ENCODE peak calls at places on chromosomes 1 and 21, in five cellular contexts. Z is neuronal stem cell, F is mesenchymal stem cell, W is H1, A is trophoblast cell. H is an unnamed sample.

GRCh38 chr21:38244885-38245869 is 11.6 kb upstream of the KCNJ15 start:
- DNase-seq in A (no peak), F (peak), Z (no peak), W (no peak), H (no peak)

GRCh38 chr1:3817138-3817740 is 20.9 kb upstream of the LRRC47 start:
- DNase-seq in W (no peak), A (no peak), Z (no peak), F (no peak), H (no peak)

GRCh38 chr1:164137273-164137947 is 421.6 kb upstream of the PBX1 start:
- DNase-seq in Z (no peak), W (no peak), A (no peak), F (no peak), H (no peak)

GRCh38 chr21:45901061-45901690 is 80.4 kb upstream of the COL6A1 start:
- DNase-seq in A (no peak), F (no peak), Z (no peak), W (no peak), H (no peak)

GRCh38 chr1:167489581-167490340 is 28.6 kb downstream of the CD247 start:
- DNase-seq in A (no peak), Z (peak), F (no peak), W (peak), H (peak)

GRCh38 chr1:151009206-151009587 is 948 bp downstream of the PRUNE1 start:
- DNase-seq in F (no peak), A (no peak), W (no peak), Z (no peak), H (no peak)

GRCh38 chr1:169890761-169891538 is 2.7 kb downstream of the SCYL3 start:
- DNase-seq in A (peak), W (no peak), Z (no peak), F (peak), H (no peak)

GRCh38 chr1:240350910-240351331 is 259.2 kb downstream of the FMN2 start:
- DNase-seq in W (no peak), Z (no peak), A (peak), F (peak), H (no peak)

GRCh38 chr1:33517596-33518250 is 45.3 kb downstream of the ZSCAN20 start:
- DNase-seq in Z (no peak), A (no peak), W (no peak), F (peak), H (no peak)

GRCh38 chr1:52629667-52630066 is 3.3 kb upstream of the SHISAL2A start:
- DNase-seq in W (no peak), Z (no peak), A (no peak), F (no peak), H (no peak)

GRCh38 chr1:206907304-206907991 is 10.2 kb downstream of the IL24 start:
- DNase-seq in A (peak), W (no peak), F (no peak), Z (peak), H (peak)

DNA sequence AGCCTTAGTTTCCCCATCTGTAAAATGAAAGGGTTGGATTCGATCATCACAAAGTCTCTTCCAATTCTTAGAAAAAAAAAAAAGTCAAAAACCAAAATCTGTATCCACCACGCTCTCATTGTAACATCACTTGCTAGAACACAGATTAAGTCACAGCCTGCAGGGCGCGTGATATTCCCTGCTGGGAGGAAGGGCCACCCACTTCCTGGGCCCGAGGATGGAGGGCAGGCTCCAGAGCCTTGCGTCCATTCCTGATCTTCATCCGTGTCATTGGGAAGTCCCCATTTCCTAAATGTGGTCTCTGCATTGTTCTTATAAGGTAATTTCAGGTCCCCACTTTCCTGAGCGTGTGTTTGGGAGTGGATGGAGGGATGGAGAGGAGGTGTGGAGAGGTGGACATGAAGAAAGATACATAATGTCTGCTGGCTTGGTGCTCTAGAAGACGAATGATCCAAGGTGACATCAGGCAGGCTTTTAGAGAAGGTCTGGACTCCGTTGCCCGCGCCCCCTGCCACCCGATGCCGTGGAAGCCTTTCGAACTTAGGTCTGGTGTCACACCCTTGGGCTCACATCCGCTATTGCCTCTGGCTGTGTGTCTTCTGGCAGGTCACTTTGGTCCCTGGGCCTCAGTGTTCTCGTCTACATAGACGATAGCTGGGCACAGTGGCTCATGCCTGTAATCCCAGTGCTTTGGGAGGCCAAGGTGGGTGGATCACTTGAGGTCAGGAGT is 56.1 kb downstream of the ATP5PO start:
- DNase-seq in Z (no peak), A (no peak), W (no peak), F (no peak), H (no peak)
- H2BK12ac ChIP-seq in Z (no peak), A (no peak), W (no peak), F (no peak), H (no peak)

DNA sequence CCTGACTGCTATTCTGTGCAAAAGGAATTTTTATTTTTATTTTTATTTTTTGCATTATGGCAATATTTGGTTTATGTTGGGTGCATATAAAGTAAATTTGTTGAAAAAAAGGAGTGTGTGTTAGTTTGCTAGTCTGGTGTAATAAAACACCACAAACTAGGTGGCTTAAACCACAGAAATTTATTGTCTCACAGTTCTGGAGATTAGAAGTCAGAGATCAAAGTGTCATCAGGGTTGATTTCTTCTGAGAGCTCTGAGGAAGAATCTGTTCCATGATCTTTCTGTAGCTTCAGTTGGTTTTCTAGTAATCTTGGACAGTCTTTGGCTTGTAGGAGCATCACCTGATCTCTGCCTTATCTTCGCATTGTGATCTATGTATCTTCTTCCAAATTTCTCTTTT is 6.5 kb downstream of the SLC30A7 start:
- DNase-seq in Z (no peak), W (no peak), A (no peak), F (no peak), H (no peak)
- H2BK12ac ChIP-seq in Z (no peak), W (no peak), A (no peak), F (no peak), H (no peak)

DNA sequence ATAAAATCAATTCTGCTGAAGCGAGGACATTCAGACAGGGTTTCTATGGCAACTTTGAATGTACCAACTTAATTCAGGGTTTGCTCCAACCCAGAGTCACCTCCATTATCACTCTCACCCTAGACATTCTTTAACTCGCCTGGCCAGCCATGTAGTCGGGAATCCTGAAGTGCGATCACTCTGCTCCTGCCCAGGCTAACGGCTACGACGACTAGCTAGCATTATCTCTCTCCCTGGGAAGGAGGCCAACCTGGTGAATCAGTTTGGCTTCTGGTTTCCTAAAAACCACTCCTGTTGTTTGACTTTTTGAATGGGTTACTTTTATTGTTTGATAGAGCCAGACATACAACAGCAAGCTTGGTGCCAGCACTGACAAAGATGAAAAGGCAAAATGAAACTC is 38.9 kb upstream of the ZBTB18 start:
- DNase-seq in A (no peak), F (no peak), W (no peak), Z (no peak), H (no peak)
- H2BK12ac ChIP-seq in A (no peak), F (no peak), W (no peak), Z (no peak), H (no peak)

DNA sequence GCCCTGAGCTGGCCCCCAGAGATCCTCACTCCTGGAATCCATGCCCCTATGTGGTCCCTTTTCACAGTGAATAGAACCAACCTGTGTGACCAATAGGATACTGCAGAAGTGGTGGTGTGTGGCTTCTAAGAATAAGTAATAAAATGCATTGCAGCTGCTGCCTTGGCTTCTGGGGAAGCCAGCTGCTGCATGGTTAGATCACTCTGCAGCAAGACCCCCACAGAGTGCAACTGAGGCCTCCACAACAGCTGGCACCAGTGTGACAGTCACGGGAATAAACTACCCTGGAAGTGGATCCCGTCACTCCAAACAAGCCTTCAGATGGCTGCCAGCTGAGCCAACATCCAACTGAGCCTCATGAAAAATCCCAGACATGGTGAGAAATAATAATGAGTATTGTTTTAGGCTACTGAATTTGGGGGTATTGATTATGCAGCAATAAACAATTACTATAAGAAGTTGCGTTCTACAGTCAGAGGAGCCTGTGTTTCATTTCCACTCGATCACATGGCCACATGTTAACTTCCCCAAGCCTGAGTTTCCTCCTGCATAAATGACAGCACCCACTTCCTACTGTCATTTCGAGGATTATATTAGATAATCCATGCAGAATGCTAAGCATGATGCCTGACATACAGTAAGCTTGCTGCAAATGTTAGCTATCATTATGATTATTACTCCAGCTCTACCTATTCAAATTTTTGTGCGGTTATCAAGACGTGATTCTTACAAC is 20.8 kb upstream of the COG2 start:
- DNase-seq in F (no peak), W (no peak), A (no peak), Z (no peak), H (no peak)
- H2BK12ac ChIP-seq in F (no peak), W (no peak), A (no peak), Z (no peak), H (no peak)

GRCh38 chr1:160672118-160672517 is 25.3 kb upstream of the SLAMF1 start:
- DNase-seq in A (no peak), F (no peak), W (no peak), Z (no peak), H (no peak)

GRCh38 chr1:160676869-160677597 is 30.2 kb upstream of the SLAMF1 start:
- DNase-seq in W (no peak), Z (no peak), A (no peak), F (no peak), H (no peak)

GRCh38 chr1:160675641-160676410 is 29.0 kb upstream of the SLAMF1 start:
- DNase-seq in A (peak), Z (peak), F (peak), W (peak), H (peak)

GRCh38 chr1:160672789-160673695 is 26.2 kb upstream of the SLAMF1 start:
- DNase-seq in F (no peak), A (no peak), Z (no peak), W (no peak), H (no peak)

DNA sequence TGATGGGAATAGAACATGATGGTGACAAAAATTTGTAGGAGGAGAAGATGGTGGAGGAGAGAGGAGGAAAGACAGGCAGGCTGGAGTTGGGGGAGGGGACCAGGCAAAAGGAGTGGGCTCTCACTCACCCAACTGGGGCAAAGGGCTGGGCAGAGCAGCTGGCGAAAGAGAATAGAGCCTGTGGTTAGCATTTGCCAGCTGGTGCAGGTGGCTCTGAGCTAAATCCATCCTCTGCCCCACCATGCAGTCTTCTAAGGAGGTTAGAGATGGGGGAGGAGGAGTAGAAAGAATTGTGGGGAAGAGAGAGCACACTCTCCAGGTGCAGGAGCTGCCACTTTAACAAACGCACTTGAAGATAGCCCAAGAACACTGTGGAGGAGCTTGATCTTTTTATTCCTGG is 27.6 kb upstream of the SLAMF1 start:
- DNase-seq in W (no peak), A (no peak), F (no peak), Z (no peak), H (peak)
- H2BK12ac ChIP-seq in W (peak), A (no peak), F (no peak), Z (no peak), H (peak)

GRCh38 chr1:159862031-159862430 is 426 bp downstream of the VSIG8 start:
- DNase-seq in W (no peak), A (no peak), Z (no peak), F (no peak), H (no peak)
- H2BK12ac ChIP-seq in W (peak), A (no peak), Z (no peak), F (no peak), H (no peak)

GRCh38 chr1:43824795-43825194 is 108.8 kb upstream of the ARTN start:
- DNase-seq in F (no peak), A (no peak), W (no peak), Z (no peak), H (no peak)
- H2BK12ac ChIP-seq in F (no peak), A (peak), W (no peak), Z (no peak), H (no peak)